ENCODE peak calls at places on chromosomes 13 and 19, in four cellular contexts. One of them, this sample, is unnamed.

GRCh38 chr13:80297094-80297493 is 43.8 kb downstream of the SPRY2 start:
- DNase-seq in HepG2: no peak
- DNase-seq in K562: no peak
- DNase-seq in GM12878: no peak
- DNase-seq in this sample: no peak

GRCh38 chr19:31110331-31110730 is 238.9 kb downstream of the TSHZ3 start:
- DNase-seq in HepG2: no peak
- DNase-seq in K562: no peak
- DNase-seq in GM12878: no peak
- DNase-seq in this sample: no peak

GRCh38 chr13:98879965-98880364 is 97.9 kb downstream of the DOCK9 start:
- DNase-seq in HepG2: no peak
- DNase-seq in K562: no peak
- DNase-seq in GM12878: no peak
- DNase-seq in this sample: no peak

GRCh38 chr13:100357764-100358163 is 230.8 kb downstream of the GGACT start:
- DNase-seq in HepG2: no peak
- DNase-seq in K562: no peak
- DNase-seq in GM12878: no peak
- DNase-seq in this sample: no peak

GRCh38 chr19:49570138-49570856 is 10.1 kb downstream of the NOSIP start:
- DNase-seq in HepG2: peak; percentile 88
- DNase-seq in K562: peak; percentile 81
- DNase-seq in GM12878: no peak
- DNase-seq in this sample: peak; percentile 81

GRCh38 chr13:109517516-109517915 is 268.9 kb downstream of the IRS2 start:
- DNase-seq in HepG2: no peak
- DNase-seq in K562: no peak
- DNase-seq in GM12878: no peak
- DNase-seq in this sample: no peak

GRCh38 chr19:10295305-10295846 is 5.6 kb downstream of the ICAM5 start:
- DNase-seq in HepG2: no peak
- DNase-seq in K562: peak; percentile 39
- DNase-seq in GM12878: no peak
- DNase-seq in this sample: no peak

GRCh38 chr13:112962396-112962795 is 6.6 kb upstream of the MCF2L start:
- DNase-seq in HepG2: no peak
- DNase-seq in K562: no peak
- DNase-seq in GM12878: no peak
- DNase-seq in this sample: no peak

GRCh38 chr13:36965767-36966166 is 33.4 kb downstream of the ALG5 start:
- DNase-seq in HepG2: no peak
- DNase-seq in K562: no peak
- DNase-seq in GM12878: no peak
- DNase-seq in this sample: no peak

GRCh38 chr13:106156468-106156867 is 379.0 kb downstream of the EFNB2 start:
- DNase-seq in HepG2: no peak
- DNase-seq in K562: no peak
- DNase-seq in GM12878: no peak
- DNase-seq in this sample: no peak

GRCh38 chr13:75384881-75385707 is 96.9 kb downstream of the TBC1D4 start:
- DNase-seq in HepG2: no peak
- DNase-seq in K562: no peak
- DNase-seq in GM12878: no peak
- DNase-seq in this sample: no peak

GRCh38 chr13:31951215-31951678 is 80.3 kb upstream of the FRY start:
- DNase-seq in HepG2: no peak
- DNase-seq in K562: no peak
- DNase-seq in GM12878: peak; percentile 89
- DNase-seq in this sample: no peak

GRCh38 chr13:99009987-99010551 is 32.2 kb upstream of the DOCK9 start:
- DNase-seq in HepG2: no peak
- DNase-seq in K562: no peak
- DNase-seq in GM12878: no peak
- DNase-seq in this sample: no peak

GRCh38 chr13:74145249-74145970 is 11.2 kb upstream of the KLF12 start:
- DNase-seq in HepG2: no peak
- DNase-seq in K562: no peak
- DNase-seq in GM12878: no peak
- DNase-seq in this sample: no peak

GRCh38 chr19:28905996-28906395 is 307.0 kb downstream of the UQCRFS1 start:
- DNase-seq in HepG2: no peak
- DNase-seq in K562: no peak
- DNase-seq in GM12878: no peak
- DNase-seq in this sample: no peak

GRCh38 chr13:74061939-74062595 is 72.1 kb downstream of the KLF12 start:
- DNase-seq in HepG2: no peak
- DNase-seq in K562: no peak
- DNase-seq in GM12878: peak; percentile 55
- DNase-seq in this sample: no peak

GRCh38 chr13:110716235-110716505 is 2.7 kb downstream of the ING1 start:
- DNase-seq in HepG2: peak; percentile 24
- DNase-seq in K562: no peak
- DNase-seq in GM12878: no peak
- DNase-seq in this sample: no peak

GRCh38 chr13:45482571-45483173 is 17.9 kb downstream of the COG3 start:
- DNase-seq in HepG2: no peak
- DNase-seq in K562: no peak
- DNase-seq in GM12878: no peak
- DNase-seq in this sample: no peak

GRCh38 chr13:98279473-98280175 is 102.6 kb upstream of the RNF113B start:
- DNase-seq in HepG2: no peak
- DNase-seq in K562: no peak
- DNase-seq in GM12878: peak; percentile 41
- DNase-seq in this sample: no peak

GRCh38 chr13:50412046-50412617 is 396.9 kb downstream of the KCNRG start:
- DNase-seq in HepG2: no peak
- DNase-seq in K562: no peak
- DNase-seq in GM12878: no peak
- DNase-seq in this sample: no peak

DNA sequence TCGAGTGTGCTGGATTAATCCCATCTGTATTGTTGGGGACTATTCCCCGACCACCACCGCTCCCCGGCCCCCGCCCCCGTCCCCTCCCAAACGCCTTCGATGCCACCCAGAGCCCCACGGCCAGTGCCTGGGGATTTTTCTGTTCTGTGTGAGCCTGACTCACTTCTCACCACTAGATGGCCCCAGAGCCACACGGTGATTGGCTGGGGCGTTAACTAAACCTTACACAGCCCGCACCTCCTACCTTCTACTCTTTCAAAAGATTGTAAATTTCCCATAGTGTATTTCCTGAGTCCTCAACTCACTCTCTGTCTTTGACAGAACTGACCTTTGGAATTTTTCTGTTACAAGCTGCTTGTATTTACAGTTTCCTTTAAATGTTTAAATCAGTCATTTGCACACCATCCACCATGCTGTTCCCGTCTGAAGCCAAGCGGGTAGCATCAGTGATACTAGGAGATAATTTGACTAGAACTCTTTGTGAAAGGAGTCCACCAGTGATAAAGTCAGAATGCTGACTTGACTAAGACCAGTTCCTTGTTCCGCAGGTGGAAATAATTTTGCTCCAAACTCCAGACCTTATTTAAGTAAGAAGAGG is 61.4 kb downstream of the RFX2 start:
- DNase-seq in HepG2: peak; percentile 69
- DNase-seq in K562: peak; percentile 83
- DNase-seq in GM12878: peak; percentile 35
- DNase-seq in this sample: peak; percentile 87
- TF ChIP-seq BHLHE40 in HepG2: no peak
- TF ChIP-seq BHLHE40 in K562: no peak
- TF ChIP-seq BHLHE40 in GM12878: no peak
- TF ChIP-seq BHLHE40 in this sample: no peak

GRCh38 chr13:94311893-94312292 is 167.6 kb downstream of the DCT start:
- DNase-seq in HepG2: no peak
- DNase-seq in K562: no peak
- DNase-seq in GM12878: no peak
- DNase-seq in this sample: no peak

GRCh38 chr13:94309997-94310842 is 169.3 kb downstream of the DCT start:
- DNase-seq in HepG2: no peak
- DNase-seq in K562: no peak
- DNase-seq in GM12878: no peak
- DNase-seq in this sample: no peak

GRCh38 chr13:94309576-94309975 is 169.9 kb downstream of the DCT start:
- DNase-seq in HepG2: no peak
- DNase-seq in K562: no peak
- DNase-seq in GM12878: no peak
- DNase-seq in this sample: no peak

GRCh38 chr13:94305934-94306333 is 173.5 kb downstream of the DCT start:
- DNase-seq in HepG2: no peak
- DNase-seq in K562: no peak
- DNase-seq in GM12878: no peak
- DNase-seq in this sample: no peak

GRCh38 chr13:94308808-94309207 is 170.7 kb downstream of the DCT start:
- DNase-seq in HepG2: no peak
- DNase-seq in K562: no peak
- DNase-seq in GM12878: no peak
- DNase-seq in this sample: no peak
- TF ChIP-seq SP1 in HepG2: no peak
- TF ChIP-seq SP1 in K562: no peak
- TF ChIP-seq SP1 in GM12878: no peak
- TF ChIP-seq SP1 in this sample: no peak

GRCh38 chr19:1855828-1856255 is 7.5 kb downstream of the KLF16 start:
- DNase-seq in HepG2: no peak
- DNase-seq in K562: no peak
- DNase-seq in GM12878: no peak
- DNase-seq in this sample: no peak
- TF ChIP-seq BHLHE40 in HepG2: no peak
- TF ChIP-seq BHLHE40 in K562: no peak
- TF ChIP-seq BHLHE40 in GM12878: no peak
- TF ChIP-seq BHLHE40 in this sample: no peak

DNA sequence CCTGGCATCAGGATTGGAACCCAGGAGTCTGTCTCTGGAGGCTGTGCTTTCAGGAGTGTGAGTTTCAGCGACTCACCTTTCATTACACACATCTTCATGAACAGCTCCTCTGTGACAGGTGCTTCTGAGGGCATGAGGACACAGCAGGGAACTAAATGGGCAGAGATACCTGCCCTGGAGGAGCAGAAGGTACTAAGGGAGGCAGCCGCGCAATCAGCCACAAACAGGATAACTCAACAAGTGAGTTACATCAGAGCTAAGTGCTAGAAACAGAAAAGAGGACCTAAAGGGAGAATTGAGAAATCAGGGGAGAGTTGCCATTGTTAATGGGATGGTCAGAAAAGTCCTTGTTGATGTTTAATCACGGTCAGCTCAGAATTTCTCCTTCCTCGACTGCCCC is 42.5 kb downstream of the SYDE1 start:
- DNase-seq in HepG2: no peak
- DNase-seq in K562: no peak
- DNase-seq in GM12878: no peak
- DNase-seq in this sample: no peak
- TF ChIP-seq SP1 in HepG2: no peak
- TF ChIP-seq SP1 in K562: no peak
- TF ChIP-seq SP1 in GM12878: no peak
- TF ChIP-seq SP1 in this sample: no peak

DNA sequence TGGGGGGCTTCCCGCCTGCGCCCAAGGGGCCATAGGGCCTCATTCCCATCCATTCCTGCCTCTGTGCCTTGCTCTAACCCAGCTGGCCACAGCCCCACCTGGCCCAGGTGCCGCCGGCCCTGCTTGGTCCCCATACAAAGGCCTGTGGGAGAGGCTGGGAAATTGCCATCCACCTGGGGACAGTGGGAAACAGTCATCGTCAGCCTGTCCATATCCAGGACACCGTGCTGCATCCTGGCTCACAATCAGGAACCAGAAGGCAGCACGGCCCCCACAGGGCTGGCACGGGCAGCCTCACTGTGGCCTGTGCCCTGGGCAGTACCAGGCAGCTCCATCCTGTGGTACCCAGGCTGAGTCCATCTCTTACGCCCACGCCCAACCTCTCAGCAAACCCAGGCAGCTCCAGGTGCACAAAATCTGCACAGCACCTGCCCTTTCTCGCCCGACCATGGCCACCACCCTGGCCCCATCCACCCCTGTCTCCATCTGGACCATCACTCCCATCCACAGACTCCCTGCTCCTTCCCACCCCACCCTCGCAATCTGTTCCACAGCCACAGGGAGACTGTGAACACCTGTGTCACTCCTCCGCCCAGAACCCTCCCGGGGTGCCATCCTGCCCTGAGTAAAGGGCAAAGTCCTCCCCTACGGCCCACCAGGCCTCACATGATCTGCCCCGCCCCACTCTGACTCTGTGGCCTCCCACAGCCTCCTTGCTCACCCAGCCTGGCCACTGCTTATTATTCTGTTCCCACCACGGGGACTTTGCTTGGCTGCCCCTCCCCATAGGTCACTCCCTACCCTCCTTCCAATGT is 21.1 kb upstream of the FBXO27 start:
- DNase-seq in HepG2: peak; percentile 68
- DNase-seq in K562: no peak
- DNase-seq in GM12878: no peak
- DNase-seq in this sample: no peak
- TF ChIP-seq BHLHE40 in HepG2: peak; percentile 69
- TF ChIP-seq BHLHE40 in K562: no peak
- TF ChIP-seq BHLHE40 in GM12878: no peak
- TF ChIP-seq BHLHE40 in this sample: no peak

This sample was measured in HEK293T.